ENCODE peak calls at places on chromosomes 11 and 22, in five cellular contexts. M, R, Y, L and S are unnamed samples.

GRCh38 chr11:104705475-104706195 is 192.6 kb downstream of the CASP12 start:
- DNase-seq in M (no peak), R (no peak), Y (no peak), L (peak; percentile 59), S (no peak)

GRCh38 chr22:49856343-49856742 is 2.7 kb downstream of the ZBED4 start:
- DNase-seq in M (no peak), R (no peak), Y (no peak), L (no peak), S (no peak)

GRCh38 chr11:70751142-70751734 is 352.9 kb downstream of the CTTN start:
- DNase-seq in M (no peak), R (peak; percentile 26), Y (no peak), L (no peak), S (no peak)

GRCh38 chr11:125871391-125872137 is 15.9 kb upstream of the HYLS1 start:
- DNase-seq in M (peak; percentile 57), R (peak; percentile 27), Y (peak; percentile 54), L (no peak), S (peak; percentile 86)

GRCh38 chr11:86954288-86955110 is 696 bp downstream of the FZD4 start:
- DNase-seq in M (no peak), R (peak; percentile 20), Y (peak; percentile 23), L (no peak), S (peak; percentile 76)

GRCh38 chr11:19975414-19975990 is 184.8 kb downstream of the DBX1 start:
- DNase-seq in M (no peak), R (no peak), Y (peak; percentile 57), L (no peak), S (no peak)

GRCh38 chr11:27294654-27295053 is 68.4 kb downstream of the CCDC34 start:
- DNase-seq in M (no peak), R (no peak), Y (no peak), L (no peak), S (no peak)

GRCh38 chr11:73323464-73323863 is 15.4 kb downstream of the ARHGEF17 start:
- DNase-seq in M (peak; percentile 41), R (no peak), Y (no peak), L (no peak), S (peak; percentile 92)

GRCh38 chr11:10601722-10602281 is 33.3 kb upstream of the LYVE1 start:
- DNase-seq in M (no peak), R (no peak), Y (no peak), L (no peak), S (no peak)

GRCh38 chr11:57480409-57481137 is 20.2 kb downstream of the RTN4RL2 start:
- DNase-seq in M (peak; percentile 61), R (peak; percentile 77), Y (peak; percentile 86), L (no peak), S (peak; percentile 93)

GRCh38 chr11:65708451-65708850 is 3.6 kb upstream of the KAT5 start:
- DNase-seq in M (no peak), R (no peak), Y (no peak), L (no peak), S (no peak)

DNA sequence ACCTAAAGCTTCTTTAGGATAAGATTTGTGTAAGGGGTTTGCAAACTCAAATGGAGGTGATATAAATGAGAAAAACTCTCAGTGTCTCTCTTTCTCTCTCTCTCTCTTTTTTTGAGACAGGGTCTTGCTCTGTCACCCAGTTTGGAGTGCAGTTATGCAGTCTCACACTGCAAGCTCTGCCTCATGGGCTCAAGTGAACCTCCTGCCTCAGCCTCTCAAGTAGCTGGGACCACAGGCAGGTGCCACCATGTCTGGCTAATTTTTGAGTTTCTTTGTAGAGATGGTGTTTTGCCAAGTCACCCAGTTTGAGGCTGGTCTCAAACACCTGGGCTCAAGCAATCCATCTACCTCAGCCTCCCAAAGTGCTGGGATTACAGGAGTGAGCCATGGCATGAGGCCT is 2.9 kb downstream of the BIRC3 start:
- DNase-seq in M (no peak), R (no peak), Y (no peak), L (no peak), S (no peak)
- TF ChIP-seq JUNB in M (no peak), R (no peak), Y (no peak), L (no peak), S (no peak)

GRCh38 chr11:68839953-68840641 is 1.6 kb downstream of the CPT1A start:
- DNase-seq in M (no peak), R (no peak), Y (peak; percentile 58), L (no peak), S (peak; percentile 76)
- TF ChIP-seq JUNB in M (no peak), R (no peak), Y (no peak), L (no peak), S (no peak)

GRCh38 chr22:38109391-38110000 is 988 bp downstream of the BAIAP2L2 start:
- DNase-seq in M (no peak), R (peak; percentile 38), Y (no peak), L (no peak), S (peak; percentile 30)
- TF ChIP-seq JUNB in M (no peak), R (no peak), Y (no peak), L (no peak), S (no peak)

GRCh38 chr11:106077609-106078517 is at the start of gene AASDHPPT:
- DNase-seq in M (peak; percentile 46), R (peak; percentile 59), Y (peak; percentile 17), L (no peak), S (peak; percentile 36)

GRCh38 chr11:106086135-106086534 is 8.7 kb downstream of the AASDHPPT start:
- DNase-seq in M (no peak), R (no peak), Y (no peak), L (no peak), S (no peak)

GRCh38 chr11:106076923-106077608 is at the start of gene KBTBD3:
- DNase-seq in M (peak; percentile 98), R (peak; percentile 98), Y (peak; percentile 89), L (peak; percentile 99), S (peak; percentile 100)

GRCh38 chr11:106086850-106087249 is 9.4 kb downstream of the AASDHPPT start:
- DNase-seq in M (no peak), R (no peak), Y (no peak), L (no peak), S (no peak)

DNA sequence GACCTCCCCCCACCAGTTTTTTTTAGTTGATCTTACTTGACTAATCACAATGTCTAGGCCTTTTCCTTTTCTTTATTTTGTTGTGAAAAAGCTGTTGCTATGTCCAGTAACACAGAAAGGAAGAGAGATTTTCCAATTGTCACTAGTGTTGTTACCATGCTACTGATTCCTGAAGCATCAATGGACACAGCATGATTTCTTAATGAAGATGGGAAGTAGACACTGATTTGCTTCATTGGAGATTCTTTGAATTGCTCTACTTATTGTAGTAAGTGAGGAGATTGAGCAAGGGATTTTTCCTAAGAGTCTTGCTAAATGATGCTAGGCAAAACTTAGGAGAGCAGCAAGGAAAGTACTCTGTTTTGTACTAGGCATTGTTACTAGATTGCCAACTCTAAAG is 4.6 kb downstream of the AASDHPPT start:
- DNase-seq in M (no peak), R (no peak), Y (no peak), L (no peak), S (no peak)
- TF ChIP-seq JUNB in M (no peak), R (no peak), Y (no peak), L (no peak), S (no peak)

GRCh38 chr11:68382358-68382998 is 70.1 kb downstream of the LRP5 start:
- DNase-seq in M (no peak), R (no peak), Y (no peak), L (no peak), S (no peak)

GRCh38 chr11:68381716-68382115 is 69.3 kb downstream of the LRP5 start:
- DNase-seq in M (no peak), R (no peak), Y (no peak), L (no peak), S (no peak)

GRCh38 chr11:68379216-68379615 is 66.8 kb downstream of the LRP5 start:
- DNase-seq in M (no peak), R (no peak), Y (no peak), L (no peak), S (no peak)

GRCh38 chr11:68383976-68384501 is 71.6 kb downstream of the LRP5 start:
- DNase-seq in M (peak; percentile 43), R (peak; percentile 60), Y (peak; percentile 72), L (no peak), S (peak; percentile 86)

GRCh38 chr11:68380786-68381622 is 68.6 kb downstream of the LRP5 start:
- DNase-seq in M (no peak), R (peak; percentile 68), Y (no peak), L (no peak), S (no peak)
- TF ChIP-seq JUNB in M (no peak), R (no peak), Y (no peak), L (no peak), S (no peak)

GRCh38 chr11:76557466-76557865 is 112.6 kb downstream of the EMSY start:
- DNase-seq in M (no peak), R (no peak), Y (no peak), L (no peak), S (no peak)
- TF ChIP-seq JUNB in M (no peak), R (no peak), Y (no peak), L (no peak), S (no peak)

DNA sequence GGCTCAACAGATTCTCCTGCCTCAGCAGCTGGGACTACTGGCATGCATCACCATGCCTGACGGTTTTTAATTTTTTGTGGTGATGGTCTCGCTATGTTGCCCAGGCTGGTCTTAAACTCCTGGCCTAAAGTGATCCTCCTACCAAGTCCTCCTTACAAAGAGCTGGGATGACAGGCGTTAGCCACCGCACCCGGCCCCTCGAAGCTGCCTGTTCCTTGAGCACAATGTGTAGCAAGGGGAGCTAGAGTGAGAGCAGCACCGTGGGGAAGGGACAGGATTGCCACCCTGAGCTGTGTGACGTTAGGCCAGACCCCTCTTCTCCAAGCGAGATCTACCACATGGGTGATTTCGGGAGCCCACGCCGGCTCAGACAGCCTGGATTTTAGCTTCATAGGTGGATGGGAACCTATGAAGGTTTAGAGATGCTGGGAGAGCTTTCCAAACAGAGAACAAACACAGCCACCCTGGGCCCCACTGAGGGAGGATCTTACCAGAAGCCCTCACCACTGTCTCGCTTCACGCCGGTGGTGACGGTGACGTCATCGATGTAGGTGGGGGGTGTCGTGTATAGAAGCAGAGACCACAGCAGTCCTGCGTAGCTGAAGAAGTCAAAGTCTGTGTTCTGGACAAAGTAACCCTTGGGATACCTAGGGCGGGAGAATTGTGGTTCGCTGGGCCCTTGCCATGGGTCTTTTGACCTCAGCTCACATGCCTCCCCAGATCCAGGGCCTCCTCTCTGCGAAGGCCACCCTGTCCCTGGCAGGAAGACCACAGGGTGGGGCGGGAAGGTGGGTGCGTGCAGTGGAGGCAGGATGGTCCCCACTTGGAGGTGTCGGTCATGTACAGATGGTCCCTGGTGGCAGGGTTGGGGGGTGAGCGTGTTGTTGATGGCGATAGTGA is 23.1 kb downstream of the RGL4 start:
- DNase-seq in M (no peak), R (no peak), Y (no peak), L (no peak), S (no peak)
- TF ChIP-seq JUNB in M (no peak), R (no peak), Y (no peak), L (no peak), S (no peak)

GRCh38 chr22:29312218-29313125 is 3.0 kb downstream of the RASL10A start:
- DNase-seq in M (no peak), R (no peak), Y (no peak), L (no peak), S (no peak)
- TF ChIP-seq JUNB in M (no peak), R (no peak), Y (no peak), L (no peak), S (no peak)